ENCODE peak calls at places on chromosomes 3 and 15, in four cellular contexts. Q is iPS DF 6.9, E is pancreas, K is PC-9. S is an unnamed sample.

GRCh38 chr3:80097674-80098073 is 329.9 kb upstream of the ROBO1 start:
- DNase-seq in E (no peak), Q (no peak), K (no peak), S (peak; percentile 26)

GRCh38 chr3:141094851-141095545 is 43.9 kb downstream of the SPSB4 start:
- DNase-seq in K (no peak), E (peak; percentile 79), Q (no peak), S (no peak)

GRCh38 chr3:134078169-134078821 is 48.6 kb upstream of the SLCO2A1 start:
- DNase-seq in K (no peak), E (no peak), Q (no peak), S (no peak)

GRCh38 chr3:28940530-28940929 is 340.3 kb upstream of the RBMS3 start:
- DNase-seq in Q (no peak), K (no peak), E (no peak), S (no peak)

GRCh38 chr15:41490355-41490754 is 3.3 kb upstream of the ITPKA start:
- DNase-seq in Q (no peak), E (no peak), K (peak; percentile 57), S (peak; percentile 84)

GRCh38 chr3:195133462-195133861 is 137.5 kb downstream of the XXYLT1 start:
- DNase-seq in Q (no peak), K (no peak), E (no peak), S (peak; percentile 83)

GRCh38 chr3:111582114-111582461 is 13.1 kb downstream of the ZBED2 start:
- DNase-seq in Q (no peak), E (no peak), K (peak; percentile 98), S (peak; percentile 73)

GRCh38 chr3:194061421-194062029 is 74.4 kb upstream of the HES1 start:
- DNase-seq in Q (no peak), E (no peak), K (no peak), S (no peak)

GRCh38 chr3:118972974-118973373 is 61.7 kb downstream of the IGSF11 start:
- DNase-seq in K (no peak), E (no peak), Q (no peak), S (no peak)

GRCh38 chr15:78298983-78299301 is 467 bp downstream of the SKIC8 start:
- DNase-seq in E (no peak), K (no peak), Q (no peak), S (no peak)

GRCh38 chr15:55562601-55563000 is 25.5 kb downstream of the PYGO1 start:
- DNase-seq in Q (no peak), E (no peak), K (no peak), S (no peak)

GRCh38 chr3:114411811-114412803 is 118.3 kb downstream of the TIGIT start:
- DNase-seq in K (peak; percentile 28), Q (no peak), E (no peak), S (no peak)

GRCh38 chr3:114408763-114409162 is 114.9 kb downstream of the TIGIT start:
- DNase-seq in E (no peak), Q (no peak), K (no peak), S (no peak)

GRCh38 chr3:114406922-114407321 is 113.1 kb downstream of the TIGIT start:
- DNase-seq in E (no peak), Q (no peak), K (no peak), S (no peak)

GRCh38 chr3:114409291-114409690 is 115.5 kb downstream of the TIGIT start:
- DNase-seq in K (no peak), Q (no peak), E (peak; percentile 7), S (no peak)

DNA sequence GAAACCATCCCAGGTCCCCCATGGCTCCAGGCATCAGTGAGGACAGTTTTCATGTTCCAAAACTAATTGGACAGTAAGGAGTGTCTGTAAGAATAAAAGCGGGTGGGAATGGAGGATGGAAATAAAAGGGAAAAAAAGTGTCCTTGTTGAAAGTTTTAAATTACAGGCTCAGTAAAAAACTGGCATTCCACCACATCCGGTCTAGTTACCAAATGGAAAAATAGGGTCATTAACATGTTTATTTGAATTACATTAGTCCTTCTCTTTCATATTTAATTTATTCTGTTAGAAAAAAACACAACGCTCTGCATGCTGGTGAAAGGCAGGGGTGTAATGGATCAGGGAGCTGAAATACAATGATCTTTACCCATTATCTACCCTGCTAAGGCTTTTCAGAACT is 117.5 kb downstream of the TIGIT start:
- DNase-seq in Q (no peak), E (no peak), K (no peak), S (no peak)
- H3K27ac ChIP-seq in Q (no peak overlapping the region), E (no peak overlapping the region), K (no peak overlapping the region), S (no peak overlapping the region)

DNA sequence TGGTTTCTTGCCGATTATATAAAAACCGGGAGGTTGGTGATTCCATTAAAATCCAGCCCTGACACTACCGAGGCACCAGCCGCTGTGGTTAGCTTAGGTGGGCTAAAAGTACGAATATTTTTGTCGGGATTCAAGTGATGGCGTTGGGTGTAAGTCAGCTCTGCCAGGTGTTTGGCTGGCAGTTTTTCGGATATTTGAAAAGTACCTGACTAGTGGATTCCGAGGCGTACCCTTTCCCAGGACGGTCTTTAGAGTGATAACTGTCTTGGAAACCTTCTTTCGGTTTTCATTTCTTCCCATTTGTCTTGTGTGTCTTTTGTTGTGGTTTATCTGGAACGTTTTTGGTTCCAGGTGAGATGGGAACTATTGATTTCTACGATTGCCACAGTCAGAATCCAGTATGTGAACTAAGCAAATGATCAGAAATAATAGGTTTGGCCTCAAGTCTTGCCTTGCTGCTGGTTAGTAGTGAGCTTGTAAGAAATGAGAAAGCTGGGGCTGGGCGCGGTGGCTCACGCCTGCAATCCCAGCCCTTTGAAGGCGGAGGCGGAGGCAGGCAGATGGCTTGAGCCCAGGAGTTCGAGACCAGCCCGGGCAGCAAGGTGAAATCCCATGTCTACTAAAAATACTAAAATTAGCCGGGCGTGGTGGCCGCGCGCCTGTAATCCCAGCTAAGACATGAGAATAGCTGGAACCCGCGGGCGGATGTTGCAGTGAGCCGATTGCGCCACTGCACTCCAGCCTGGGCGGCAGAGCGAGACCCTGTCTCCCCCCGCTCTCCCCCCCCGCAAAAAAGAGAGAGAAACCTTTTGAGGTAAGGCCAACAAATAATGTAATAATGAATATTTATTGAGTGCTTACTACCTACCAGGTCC is 1.4 kb downstream of the FYTTD1 start:
- DNase-seq in K (peak; percentile 39), Q (no peak), E (peak; percentile 29), S (no peak)
- H3K27ac ChIP-seq in K (peak overlapping the region; percentile 76), Q (no peak overlapping the region), E (peak overlapping the region; percentile 82), S (peak overlapping the region; percentile 87)

DNA sequence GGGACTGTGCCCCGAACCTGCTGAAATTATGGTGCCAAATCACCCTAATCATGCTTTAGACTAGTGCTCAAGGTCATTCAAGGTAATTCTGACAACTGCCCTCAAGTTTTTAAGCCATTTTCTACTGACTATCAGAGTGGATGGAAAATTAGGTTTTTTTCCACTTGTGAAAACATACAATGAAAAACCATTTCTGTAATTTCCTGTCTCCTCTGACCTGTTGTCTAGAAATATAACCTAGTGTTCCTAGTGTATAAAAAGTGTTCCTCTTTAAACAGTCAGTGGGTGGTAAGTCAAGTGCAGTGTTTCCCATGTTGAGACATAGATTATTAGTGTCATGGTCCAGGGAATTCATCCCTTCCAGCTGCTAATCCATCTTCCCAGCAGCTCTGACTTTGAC is 232.8 kb upstream of the UMPS start:
- DNase-seq in K (no peak), Q (no peak), E (no peak), S (no peak)
- H3K27ac ChIP-seq in K (no peak overlapping the region), Q (no peak overlapping the region), E (no peak overlapping the region), S (no peak overlapping the region)

GRCh38 chr15:38896652-38897051 is 332.0 kb upstream of the RASGRP1 start:
- DNase-seq in K (no peak), E (no peak), Q (no peak), S (no peak)

GRCh38 chr15:38895326-38896282 is 331.0 kb upstream of the RASGRP1 start:
- DNase-seq in K (no peak), E (no peak), Q (no peak), S (no peak)

GRCh38 chr15:38890194-38890593 is 325.6 kb upstream of the RASGRP1 start:
- DNase-seq in Q (no peak), E (no peak), K (no peak), S (no peak)

GRCh38 chr15:38893920-38894259 is 329.3 kb upstream of the RASGRP1 start:
- DNase-seq in E (no peak), Q (no peak), K (no peak), S (no peak)

GRCh38 chr15:38894260-38894948 is 329.8 kb upstream of the RASGRP1 start:
- DNase-seq in Q (no peak), E (no peak), K (no peak), S (no peak)
- H3K27ac ChIP-seq in Q (no peak overlapping the region), E (no peak overlapping the region), K (no peak overlapping the region), S (peak overlapping the region; percentile 7)

GRCh38 chr3:30655187-30655812 is 48.9 kb downstream of the TGFBR2 start:
- DNase-seq in Q (no peak), K (peak; percentile 68), E (no peak), S (peak; percentile 8)
- H3K27ac ChIP-seq in Q (no peak overlapping the region), K (no peak overlapping the region), E (no peak overlapping the region), S (peak overlapping the region; percentile 35)

DNA sequence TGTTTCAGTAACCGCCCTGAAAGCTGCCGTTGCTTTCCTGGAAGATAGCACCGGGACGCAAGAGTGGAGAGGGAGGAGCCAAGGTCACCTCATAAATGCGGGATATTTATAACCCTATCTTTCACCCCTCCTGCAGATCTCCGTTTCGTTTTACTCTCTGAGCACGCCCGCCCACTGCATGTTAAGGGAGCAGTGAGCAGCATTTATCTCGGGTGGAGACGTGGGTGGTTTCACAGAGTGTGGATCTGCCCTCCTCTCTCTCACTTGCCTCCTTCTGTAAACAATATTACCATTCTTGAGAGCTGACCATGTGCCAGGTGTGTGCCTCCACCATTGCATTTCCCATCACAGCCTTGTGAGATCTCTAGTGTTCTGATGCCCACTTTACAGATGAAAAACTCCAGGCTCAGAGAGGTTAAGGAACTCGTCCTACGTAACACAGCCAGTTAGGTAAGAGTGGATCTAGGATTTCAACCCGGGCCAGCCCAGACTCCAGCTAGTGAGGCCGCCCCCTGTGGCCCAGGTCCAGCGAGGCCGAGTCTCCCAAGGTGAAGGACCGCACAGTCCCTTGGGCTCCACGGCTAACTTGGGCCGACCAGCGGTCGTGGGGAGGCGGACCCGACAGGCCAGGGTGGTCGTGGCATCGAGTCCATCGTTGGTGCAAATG is 16.9 kb upstream of the SEMA4B start:
- DNase-seq in Q (no peak), E (peak; percentile 89), K (peak; percentile 90), S (no peak)
- H3K27ac ChIP-seq in Q (no peak overlapping the region), E (peak overlapping the region; percentile 85), K (peak overlapping the region; percentile 85), S (peak overlapping the region; percentile 87)

GRCh38 chr3:188432826-188433525 is 279.0 kb downstream of the LPP start:
- DNase-seq in Q (no peak), K (no peak), E (no peak), S (no peak)
- H3K27ac ChIP-seq in Q (no peak overlapping the region), K (no peak overlapping the region), E (no peak overlapping the region), S (no peak overlapping the region)

DNA sequence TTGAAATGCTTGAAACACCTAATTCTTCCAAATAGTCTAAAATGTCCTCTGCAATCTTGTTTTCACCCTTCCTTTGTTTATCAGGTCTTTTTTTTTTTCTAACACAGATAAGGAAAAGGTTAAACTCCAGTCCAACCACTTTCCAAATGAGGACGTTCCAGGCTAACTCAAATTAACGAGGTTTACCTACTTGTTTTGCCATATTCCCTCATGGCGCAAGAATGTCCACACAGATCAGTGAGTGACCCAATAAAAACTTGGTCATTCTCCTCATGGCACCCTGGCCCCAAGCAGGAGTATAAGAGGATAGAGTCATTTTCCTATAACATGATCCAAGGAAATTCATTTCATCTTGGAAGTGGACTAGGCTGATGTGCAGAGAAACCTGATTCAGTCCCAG is 6.6 kb upstream of the LIPC start:
- DNase-seq in E (no peak), Q (no peak), K (peak; percentile 41), S (no peak)
- H3K27ac ChIP-seq in E (no peak overlapping the region), Q (no peak overlapping the region), K (peak overlapping the region; percentile 37), S (no peak overlapping the region)

DNA sequence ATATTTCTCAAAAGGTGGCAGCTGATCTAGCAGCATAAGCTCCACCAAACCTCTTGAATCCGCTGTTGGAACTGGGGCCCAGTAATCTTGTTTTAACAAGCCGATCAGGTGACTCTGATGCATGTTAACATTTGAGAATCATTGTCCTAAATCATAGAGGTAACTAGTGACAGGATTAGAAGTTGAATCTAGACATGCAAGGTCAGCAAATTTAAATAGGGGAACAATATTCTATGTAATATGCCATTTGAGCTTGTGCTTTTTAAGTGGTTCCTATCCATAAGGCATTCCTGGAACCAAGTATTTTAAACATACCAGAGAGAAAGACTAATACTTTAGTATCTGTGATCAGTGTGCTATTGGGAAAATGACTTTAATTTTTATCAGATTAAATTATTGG is 412.8 kb downstream of the PYDC2 start:
- DNase-seq in K (no peak), Q (no peak), E (no peak), S (no peak)
- H3K27ac ChIP-seq in K (no peak overlapping the region), Q (no peak overlapping the region), E (no peak overlapping the region), S (no peak overlapping the region)